ENCODE peak calls at places on chromosomes 2 and 18, in four cellular contexts. One of them, this sample, is unnamed.

GRCh38 chr2:111695441-111696007 is 188.5 kb downstream of the ANAPC1 start:
- DNase-seq in HepG2: no peak
- DNase-seq in H1: no peak
- DNase-seq in K562: no peak
- DNase-seq in this sample: no peak

GRCh38 chr18:47832348-47832747 is 98.1 kb downstream of the SMAD2 start:
- DNase-seq in HepG2: no peak
- DNase-seq in H1: no peak
- DNase-seq in K562: no peak
- DNase-seq in this sample: no peak

GRCh38 chr2:15701326-15701907 is 109.7 kb downstream of the DDX1 start:
- DNase-seq in HepG2: no peak
- DNase-seq in K562: no peak
- DNase-seq in H1: no peak
- DNase-seq in this sample: no peak

GRCh38 chr2:237257471-237257951 is 156.5 kb downstream of the COL6A3 start:
- DNase-seq in K562: no peak
- DNase-seq in H1: no peak
- DNase-seq in HepG2: no peak
- DNase-seq in this sample: no peak

GRCh38 chr18:13246121-13246520 is 27.6 kb downstream of the LDLRAD4 start:
- DNase-seq in HepG2: no peak
- DNase-seq in H1: no peak
- DNase-seq in K562: no peak
- DNase-seq in this sample: no peak

GRCh38 chr2:108988796-108989713 is at the start of gene EDAR:
- DNase-seq in K562: peak; percentile 18
- DNase-seq in HepG2: peak; percentile 54
- DNase-seq in H1: peak; percentile 79
- DNase-seq in this sample: no peak

GRCh38 chr2:117057021-117057420 is 757.5 kb upstream of the DDX18 start:
- DNase-seq in K562: no peak
- DNase-seq in H1: no peak
- DNase-seq in HepG2: no peak
- DNase-seq in this sample: no peak

GRCh38 chr2:54838585-54839035 is 115.1 kb downstream of the EML6 start:
- DNase-seq in H1: peak; percentile 81
- DNase-seq in HepG2: peak; percentile 52
- DNase-seq in K562: peak; percentile 65
- DNase-seq in this sample: peak; percentile 20

GRCh38 chr2:143513081-143513480 is 383.9 kb downstream of the ARHGAP15 start:
- DNase-seq in H1: peak; percentile 53
- DNase-seq in HepG2: peak; percentile 16
- DNase-seq in K562: peak; percentile 55
- DNase-seq in this sample: peak; percentile 5

GRCh38 chr2:191933307-191934105 is 86.6 kb upstream of the CAVIN2 start:
- DNase-seq in H1: no peak
- DNase-seq in K562: no peak
- DNase-seq in HepG2: no peak
- DNase-seq in this sample: peak; percentile 40

GRCh38 chr2:28276076-28276618 is 116.5 kb upstream of the FOSL2 start:
- DNase-seq in K562: peak; percentile 58
- DNase-seq in H1: no peak
- DNase-seq in HepG2: no peak
- DNase-seq in this sample: peak; percentile 44

GRCh38 chr2:203869610-203870042 is 2.1 kb downstream of the CTLA4 start:
- DNase-seq in H1: no peak
- DNase-seq in HepG2: no peak
- DNase-seq in K562: no peak
- DNase-seq in this sample: no peak

GRCh38 chr18:30142248-30142647 is 900.3 kb downstream of the DSC3 start:
- DNase-seq in H1: no peak
- DNase-seq in K562: no peak
- DNase-seq in HepG2: no peak
- DNase-seq in this sample: no peak

GRCh38 chr2:97995026-97995733 is 568 bp downstream of the TMEM131 start:
- DNase-seq in HepG2: peak; percentile 30
- DNase-seq in K562: peak; percentile 62
- DNase-seq in H1: peak; percentile 75
- DNase-seq in this sample: peak; percentile 70

GRCh38 chr18:59514193-59514592 is 155.1 kb upstream of the LMAN1 start:
- DNase-seq in H1: no peak
- DNase-seq in K562: peak; percentile 2
- DNase-seq in HepG2: peak; percentile 25
- DNase-seq in this sample: no peak
- TF ChIP-seq HDAC6 in H1: no peak
- TF ChIP-seq HDAC6 in K562: no peak
- TF ChIP-seq HDAC6 in HepG2: no peak
- TF ChIP-seq HDAC6 in this sample: no peak

DNA sequence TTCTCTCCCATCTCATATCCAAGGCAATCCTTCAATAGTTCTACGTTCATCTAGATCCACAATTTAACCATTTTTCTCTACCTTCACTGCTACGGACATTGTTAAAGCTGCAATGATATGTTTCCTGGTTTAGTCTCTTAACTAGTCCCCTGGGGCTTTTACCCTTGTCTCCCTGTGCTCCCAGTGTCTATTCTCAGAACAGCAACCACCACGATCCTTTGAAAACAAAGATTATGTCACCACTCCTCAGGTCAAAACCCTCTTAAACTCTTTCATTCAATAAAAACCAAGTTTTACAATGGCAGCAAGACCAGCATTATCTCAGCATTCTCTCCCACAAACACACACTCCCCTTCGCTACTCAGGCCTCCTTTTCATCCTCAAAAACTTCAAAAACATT is 298.2 kb upstream of the CHST9 start:
- DNase-seq in K562: no peak
- DNase-seq in H1: no peak
- DNase-seq in HepG2: no peak
- DNase-seq in this sample: no peak
- TF ChIP-seq JUND in K562: no peak
- TF ChIP-seq JUND in H1: no peak
- TF ChIP-seq JUND in HepG2: no peak
- TF ChIP-seq JUND in this sample: no peak

DNA sequence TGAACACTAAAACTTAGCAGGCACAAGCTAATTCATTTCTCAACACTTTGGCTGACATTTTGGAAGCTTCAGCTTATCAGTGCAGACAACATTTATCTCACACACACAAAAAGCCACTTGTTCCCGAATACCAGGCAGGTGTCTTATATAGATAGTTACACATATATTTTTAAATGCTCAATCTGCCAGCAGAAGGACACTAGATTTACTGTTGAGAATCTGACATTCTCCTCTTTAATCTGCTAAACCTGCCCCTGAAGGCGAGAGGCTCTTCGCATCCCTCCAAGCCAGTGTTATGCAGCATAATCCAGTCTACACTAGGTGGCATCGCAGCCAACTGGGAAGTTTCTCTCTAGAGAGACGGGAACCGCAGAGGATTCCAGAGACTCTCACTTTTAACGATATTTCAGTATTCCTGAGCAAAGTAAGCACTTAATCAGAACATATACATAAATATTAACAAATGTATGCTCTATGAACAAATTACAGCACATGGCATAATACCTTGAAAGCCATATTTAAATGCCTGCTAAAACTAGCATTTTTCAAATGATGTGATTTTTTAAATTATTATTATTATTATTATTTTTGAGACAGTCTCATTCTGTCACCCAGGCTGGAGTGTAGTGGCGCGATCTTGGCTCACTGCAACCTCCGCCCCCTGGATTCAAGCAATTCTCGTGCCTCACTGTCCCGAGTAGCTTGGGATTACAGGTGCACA is 90.2 kb upstream of the SCG2 start:
- DNase-seq in K562: peak; percentile 62
- DNase-seq in HepG2: peak; percentile 54
- DNase-seq in H1: no peak
- DNase-seq in this sample: no peak
- TF ChIP-seq HDAC6 in K562: no peak
- TF ChIP-seq HDAC6 in HepG2: no peak
- TF ChIP-seq HDAC6 in H1: no peak
- TF ChIP-seq HDAC6 in this sample: no peak

GRCh38 chr2:134396493-134396892 is 142.6 kb downstream of the MGAT5 start:
- DNase-seq in K562: no peak
- DNase-seq in HepG2: peak; percentile 54
- DNase-seq in H1: no peak
- DNase-seq in this sample: no peak
- TF ChIP-seq JUND in K562: no peak
- TF ChIP-seq JUND in HepG2: no peak
- TF ChIP-seq JUND in H1: no peak
- TF ChIP-seq JUND in this sample: no peak

GRCh38 chr18:27688581-27688980 is 488.3 kb downstream of the CDH2 start:
- DNase-seq in HepG2: no peak
- DNase-seq in K562: no peak
- DNase-seq in H1: no peak
- DNase-seq in this sample: no peak

GRCh38 chr18:27685071-27685470 is 491.9 kb downstream of the CDH2 start:
- DNase-seq in HepG2: no peak
- DNase-seq in K562: no peak
- DNase-seq in H1: no peak
- DNase-seq in this sample: no peak

GRCh38 chr18:27687351-27687979 is 489.5 kb downstream of the CDH2 start:
- DNase-seq in K562: no peak
- DNase-seq in HepG2: no peak
- DNase-seq in H1: no peak
- DNase-seq in this sample: no peak

DNA sequence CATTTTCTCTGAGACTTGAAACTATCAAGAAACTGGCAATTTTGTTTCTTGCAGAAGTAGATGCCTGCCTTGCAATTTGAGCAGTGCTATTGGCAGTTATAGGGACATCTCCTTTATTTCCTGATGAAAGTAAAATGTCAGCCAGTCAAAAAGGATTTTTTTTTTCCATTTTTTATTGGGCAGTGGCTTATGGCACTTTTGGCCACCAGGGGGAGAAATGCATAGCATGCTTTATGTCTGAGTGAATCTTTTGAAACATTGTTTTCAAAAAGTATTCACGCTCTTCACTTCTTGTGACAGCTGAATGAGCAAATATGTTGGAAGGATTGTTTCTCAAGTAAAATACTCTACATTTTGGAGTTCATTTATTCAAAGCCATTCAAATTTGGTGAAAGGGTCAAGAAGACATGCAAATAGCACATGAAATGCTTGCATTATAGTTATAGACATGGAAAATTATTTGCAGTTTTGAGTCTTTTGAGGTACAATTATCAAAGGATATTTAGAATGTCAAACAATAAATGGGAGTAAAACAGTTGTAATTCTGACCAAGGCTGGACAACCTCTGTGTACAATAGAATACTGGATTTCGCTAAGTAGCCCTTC is 491.0 kb downstream of the CDH2 start:
- DNase-seq in HepG2: peak; percentile 14
- DNase-seq in K562: peak; percentile 17
- DNase-seq in H1: no peak
- DNase-seq in this sample: no peak
- TF ChIP-seq HDAC6 in HepG2: no peak
- TF ChIP-seq HDAC6 in K562: no peak
- TF ChIP-seq HDAC6 in H1: no peak
- TF ChIP-seq HDAC6 in this sample: no peak

GRCh38 chr2:163465440-163465839 is 270.4 kb downstream of the FIGN start:
- DNase-seq in K562: no peak
- DNase-seq in HepG2: no peak
- DNase-seq in H1: no peak
- DNase-seq in this sample: no peak
- TF ChIP-seq JUND in K562: no peak
- TF ChIP-seq JUND in HepG2: no peak
- TF ChIP-seq JUND in H1: no peak
- TF ChIP-seq JUND in this sample: no peak

DNA sequence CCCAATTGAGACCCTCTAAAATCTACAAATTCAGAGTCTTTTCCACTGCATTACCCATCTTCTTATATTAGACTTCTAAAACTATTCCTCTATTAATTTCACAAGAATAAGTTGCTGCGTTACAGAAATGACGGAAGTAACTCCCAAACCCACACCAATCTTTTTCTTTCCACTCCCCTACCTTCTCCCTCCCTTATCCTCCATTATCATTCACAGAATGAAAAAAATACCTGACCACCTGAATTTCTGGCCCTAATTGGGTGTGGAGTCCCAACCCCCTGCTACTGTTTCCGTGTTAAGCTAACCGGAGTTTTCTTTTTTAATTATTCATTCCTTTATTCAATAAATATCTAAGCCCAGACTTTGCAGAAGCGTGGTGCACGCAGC is 635 bp downstream of the RPRD1A start:
- DNase-seq in HepG2: no peak
- DNase-seq in H1: no peak
- DNase-seq in K562: no peak
- DNase-seq in this sample: no peak
- TF ChIP-seq HDAC6 in HepG2: no peak
- TF ChIP-seq HDAC6 in H1: no peak
- TF ChIP-seq HDAC6 in K562: no peak
- TF ChIP-seq HDAC6 in this sample: no peak

This sample was measured in GM12878.